ENCODE peak calls at places on chromosomes 6 and 20, in six cellular contexts. A is upper lobe of right lung, O is right atrium auricular region, Z is HAP-1, R is right lobe of liver, N is body of pancreas. X is an unnamed sample. For H3K36me3, the result is how much of the 10 kb centered on the place peaks cover.

GRCh38 chr6:75932067-75932466 is 140.4 kb downstream of the IMPG1 start:
- DNase-seq in A (no peak), O (no peak), Z (peak), R (no peak), N (peak), X (peak)

GRCh38 chr6:128124713-128125112 is 223.9 kb upstream of the THEMIS start:
- DNase-seq in A (no peak), O (no peak), Z (no peak), R (peak), N (no peak), X (no peak)

GRCh38 chr6:17866876-17867444 is 120.5 kb downstream of the KIF13A start:
- DNase-seq in A (no peak), O (no peak), Z (no peak), R (no peak), N (no peak), X (no peak)

GRCh38 chr20:42179768-42180167 is 561.6 kb upstream of the CHD6 start:
- DNase-seq in A (no peak), O (no peak), Z (no peak), R (no peak), N (no peak), X (no peak)

GRCh38 chr6:111484655-111484974 is 1.6 kb upstream of the REV3L start:
- DNase-seq in A (no peak), O (no peak), Z (no peak), R (no peak), N (no peak), X (no peak)

GRCh38 chr6:162046324-162046723 is 681.2 kb downstream of the PRKN start:
- DNase-seq in A (no peak), O (no peak), Z (no peak), R (no peak), N (peak), X (no peak)

GRCh38 chr6:53581161-53581560 is 36.3 kb upstream of the GCLC start:
- DNase-seq in A (no peak), O (no peak), Z (peak), R (no peak), N (no peak), X (no peak)

GRCh38 chr20:48723308-48724264 is 104.2 kb downstream of the PREX1 start:
- DNase-seq in A (peak), O (peak), Z (no peak), R (peak), N (peak), X (no peak)

GRCh38 chr6:139533573-139534471 is 159.4 kb upstream of the CITED2 start:
- DNase-seq in A (peak), O (no peak), Z (no peak), R (peak), N (peak), X (no peak)

GRCh38 chr6:37952027-37952426 is 132.5 kb downstream of the ZFAND3 start:
- DNase-seq in A (no peak), O (no peak), Z (no peak), R (no peak), N (no peak), X (no peak)

GRCh38 chr6:30326446-30327231 is at the start of gene TRIM39:
- DNase-seq in A (peak), O (peak), Z (peak), R (peak), N (peak), X (peak)

GRCh38 chr6:115896538-115897129 is 164.1 kb downstream of the FRK start:
- DNase-seq in A (no peak), O (no peak), Z (peak), R (no peak), N (no peak), X (no peak)

GRCh38 chr20:51801220-51801991 is 915 bp downstream of the SALL4 start:
- DNase-seq in A (no peak), O (no peak), Z (no peak), R (peak), N (no peak), X (no peak)

GRCh38 chr20:31564284-31564683 is 40.8 kb upstream of the ID1 start:
- DNase-seq in A (no peak), O (no peak), Z (no peak), R (no peak), N (no peak), X (no peak)

GRCh38 chr20:50919567-50919966 is 11.7 kb downstream of the ADNP start:
- DNase-seq in A (peak), O (peak), Z (peak), R (no peak), N (peak), X (no peak)

GRCh38 chr20:20367681-20368413 is at the start of gene INSM1:
- DNase-seq in A (no peak), O (no peak), Z (peak), R (no peak), N (no peak), X (peak)

GRCh38 chr6:96716221-96716620 is 121.1 kb downstream of the GPR63 start:
- DNase-seq in A (no peak), O (no peak), Z (peak), R (no peak), N (no peak), X (peak)

DNA sequence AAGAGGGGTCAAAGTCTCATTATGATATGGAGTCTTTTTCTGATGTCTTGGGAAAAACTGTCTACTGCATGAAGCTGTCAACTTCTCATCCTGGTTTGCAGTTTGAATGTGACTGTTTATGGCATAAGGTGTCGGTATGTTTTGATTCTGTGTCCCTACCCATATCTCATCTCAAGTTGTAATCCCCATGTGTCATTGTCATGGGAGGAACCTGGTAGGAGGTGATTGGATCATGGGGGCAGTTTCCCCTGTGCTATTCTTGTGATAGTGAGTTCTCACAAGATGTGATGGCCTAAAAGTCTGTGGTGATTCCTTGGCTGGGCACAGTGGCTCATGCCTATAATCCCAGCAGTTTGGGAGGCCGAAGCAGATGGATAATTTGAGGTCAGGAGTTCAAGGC is 47.6 kb downstream of the MRAP2 start:
- DNase-seq in A (no peak), O (no peak), Z (no peak), R (no peak), N (no peak), X (no peak)
- H3K4me3 ChIP-seq in A (no peak), O (no peak), Z (no peak), R (no peak), N (no peak), X (no peak)

GRCh38 chr6:89662659-89663223 is 24.2 kb upstream of the LYRM2 start:
- DNase-seq in A (no peak), O (no peak), Z (no peak), R (no peak), N (no peak), X (no peak)
- H3K36me3 ChIP-seq in A (half or more), O (half or more), Z (half or more), R (half or more), N (under half), X (half or more)

GRCh38 chr20:2873747-2874041 is 413 bp downstream of the PTPRA start:
- DNase-seq in A (peak), O (no peak), Z (peak), R (peak), N (peak), X (peak)

GRCh38 chr20:2871111-2871465 is 2.2 kb upstream of the PTPRA start:
- DNase-seq in A (no peak), O (no peak), Z (no peak), R (no peak), N (no peak), X (no peak)

GRCh38 chr20:2872304-2873009 is 824 bp upstream of the PTPRA start:
- DNase-seq in A (peak), O (peak), Z (peak), R (peak), N (peak), X (peak)

GRCh38 chr20:2873010-2873746 is at the start of gene PTPRA:
- DNase-seq in A (peak), O (peak), Z (peak), R (peak), N (peak), X (peak)

DNA sequence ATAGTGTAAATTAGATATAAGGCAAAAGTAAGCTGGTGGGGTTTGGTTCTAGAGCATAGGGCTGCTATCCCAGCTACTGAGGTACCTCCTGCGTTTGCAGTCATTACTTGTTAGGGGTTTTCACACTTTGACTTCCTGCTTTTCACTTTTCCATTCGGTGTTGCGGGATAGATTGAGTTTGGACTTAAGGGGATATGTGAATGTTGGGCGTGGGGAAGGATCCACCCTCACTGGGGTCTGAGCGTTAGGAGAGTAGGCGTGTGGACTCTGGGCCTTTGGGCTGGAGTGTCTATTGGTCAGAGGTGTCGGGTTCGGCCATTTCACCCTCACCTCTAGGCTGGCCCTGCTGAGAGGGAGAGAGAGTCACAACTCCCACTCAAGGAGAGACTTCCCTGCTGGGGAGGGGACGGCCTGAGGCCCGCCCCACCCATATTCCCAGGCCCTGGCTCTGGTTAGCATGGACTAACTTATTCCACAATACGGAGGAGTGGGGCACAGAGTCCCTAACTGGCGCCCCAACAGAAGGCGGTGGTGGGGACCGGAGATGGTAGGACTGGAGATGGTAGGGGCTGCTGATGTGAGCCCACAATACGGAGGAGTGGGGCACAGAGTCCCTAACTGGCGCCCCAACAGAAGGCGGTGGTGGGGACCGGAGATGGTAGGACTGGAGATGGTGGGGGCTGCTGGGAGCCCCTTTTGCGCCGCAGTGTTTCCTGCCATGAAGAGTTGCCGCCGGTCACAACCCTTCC is 1.6 kb upstream of the PTPRA start:
- DNase-seq in A (no peak), O (no peak), Z (no peak), R (no peak), N (no peak), X (no peak)
- H3K4me3 ChIP-seq in A (peak), O (peak), Z (peak), R (peak), N (no peak), X (no peak)

DNA sequence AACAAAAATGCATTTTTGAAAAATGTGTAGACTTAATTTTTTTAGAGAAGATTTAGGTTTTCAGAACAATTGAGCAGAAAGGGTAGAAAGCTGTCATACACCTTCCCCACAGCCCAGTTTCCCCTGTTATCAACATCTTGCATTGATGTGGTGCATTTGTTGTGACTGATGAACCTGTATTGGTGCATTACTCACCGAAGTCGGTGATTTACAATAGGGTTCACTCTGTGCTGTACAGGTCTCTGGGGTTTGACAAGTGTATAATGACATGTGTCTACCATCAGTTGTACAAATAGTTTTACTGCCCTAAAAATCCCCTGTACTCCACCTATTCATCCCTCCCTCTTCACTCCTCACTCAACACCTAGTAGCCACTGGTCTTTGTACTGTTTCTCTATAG is 23.8 kb upstream of the ADIG start:
- DNase-seq in A (no peak), O (no peak), Z (no peak), R (no peak), N (no peak), X (no peak)
- H3K36me3 ChIP-seq in A (half or more), O (half or more), Z (under half), R (under half), N (under half), X (half or more)

DNA sequence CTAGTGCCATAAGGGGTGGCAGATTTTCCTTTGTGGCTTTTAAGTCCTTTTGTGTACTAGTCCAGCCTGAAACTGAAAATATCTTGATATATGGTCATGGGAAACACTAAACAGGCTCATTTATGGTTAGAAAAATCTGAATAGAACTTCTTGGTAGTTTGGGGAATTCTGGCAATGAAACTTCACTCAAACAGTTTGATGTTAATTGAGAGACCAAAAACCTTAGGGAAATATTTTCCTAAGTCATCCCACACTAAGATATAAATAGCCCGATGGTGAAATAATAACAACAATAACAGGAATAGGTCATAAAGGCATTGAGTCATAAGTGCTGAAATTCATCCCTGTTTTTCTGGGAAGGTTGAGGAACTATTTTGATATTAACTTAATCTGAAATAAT is 146.2 kb upstream of the SMLR1 start:
- DNase-seq in A (no peak), O (no peak), Z (no peak), R (no peak), N (no peak), X (no peak)
- H3K4me3 ChIP-seq in A (no peak), O (no peak), Z (no peak), R (no peak), N (no peak), X (no peak)

DNA sequence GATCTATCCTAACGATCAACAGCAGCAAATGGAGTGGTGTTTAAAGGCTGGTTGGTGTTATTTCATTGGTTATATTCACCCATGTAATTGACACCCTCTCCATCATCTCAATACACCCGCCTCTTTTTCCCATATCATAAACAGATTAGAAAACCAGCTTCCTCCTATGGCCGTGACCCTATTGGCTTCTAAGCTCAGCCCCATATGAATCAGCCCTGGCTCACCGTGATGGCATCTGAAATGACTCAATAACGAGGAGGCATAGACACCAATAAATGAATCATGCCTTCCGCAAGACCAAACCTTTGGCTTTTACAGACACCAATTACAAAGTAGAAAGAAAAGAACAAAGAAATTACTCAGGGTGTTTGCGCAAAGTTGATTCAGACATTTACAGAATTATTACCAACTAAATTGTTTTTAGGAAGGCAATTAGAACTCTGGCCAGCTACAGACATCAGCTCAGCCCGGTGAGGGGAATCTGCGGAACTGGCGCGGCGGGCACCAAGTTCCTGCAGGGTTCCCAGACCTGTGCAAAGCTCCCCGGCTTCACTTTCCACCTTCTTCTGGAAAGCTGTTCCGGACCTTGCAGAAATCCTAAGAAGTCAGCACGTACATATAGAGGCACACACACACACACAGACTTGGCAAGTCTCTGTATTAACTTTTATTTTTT is 11.5 kb downstream of the PMEPA1 start:
- DNase-seq in A (no peak), O (no peak), Z (no peak), R (no peak), N (no peak), X (no peak)
- H3K36me3 ChIP-seq in A (under half), O (under half), Z (under half), R (under half), N (under half), X (under half)

GRCh38 chr6:11230158-11231107 is 2.0 kb downstream of the NEDD9 start:
- DNase-seq in A (no peak), O (no peak), Z (no peak), R (no peak), N (no peak), X (no peak)

GRCh38 chr6:11231564-11232176 is 798 bp downstream of the NEDD9 start:
- DNase-seq in A (no peak), O (no peak), Z (peak), R (no peak), N (no peak), X (no peak)

GRCh38 chr6:11229267-11230043 is 3.0 kb downstream of the NEDD9 start:
- DNase-seq in A (no peak), O (no peak), Z (peak), R (no peak), N (no peak), X (no peak)

GRCh38 chr6:11232177-11232967 is at the start of gene NEDD9:
- DNase-seq in A (peak), O (peak), Z (peak), R (peak), N (peak), X (peak)

GRCh38 chr6:11231108-11231463 is 1.4 kb downstream of the NEDD9 start:
- DNase-seq in A (no peak), O (no peak), Z (no peak), R (no peak), N (no peak), X (no peak)
- H3K4me3 ChIP-seq in A (peak), O (peak), Z (peak), R (peak), N (no peak), X (peak)

DNA sequence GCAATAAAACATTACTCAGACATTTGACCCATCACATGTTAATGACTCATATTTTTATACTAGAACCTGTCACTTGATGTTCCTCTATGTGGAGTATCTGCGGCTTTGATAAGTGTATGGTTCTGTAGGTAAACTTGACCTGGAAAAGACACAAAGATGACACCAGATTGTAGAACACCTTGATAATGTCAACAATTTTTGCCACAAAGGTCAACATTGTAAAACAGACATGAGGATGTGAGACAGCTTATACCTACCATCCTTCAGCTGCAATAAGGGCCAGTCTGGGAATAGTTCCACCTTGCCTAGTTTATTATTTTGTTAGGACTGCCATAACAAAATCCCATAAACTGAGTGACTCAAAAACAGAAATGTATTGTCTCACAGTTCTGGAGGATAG is 202.4 kb downstream of the LMBRD1 start:
- DNase-seq in A (no peak), O (no peak), Z (no peak), R (no peak), N (no peak), X (no peak)
- H3K36me3 ChIP-seq in A (under half), O (under half), Z (under half), R (under half), N (under half), X (under half)

X was measured in WERI-Rb-1.